ENCODE peak calls at places on chromosomes 11 and 22, in seven cellular contexts. M is A549, N is adrenal gland, I is heart left ventricle, J is GM12891, O is NB4, D is testis. K is an unnamed sample.

GRCh38 chr11:2943711-2944118 is 14.5 kb upstream of the PHLDA2 start:
- DNase-seq in M (no peak), N (no peak), I (no peak), J (no peak), O (no peak), D (no peak), K (no peak)

GRCh38 chr11:37984991-37985390 is 1387.0 kb upstream of the RAG2 start:
- DNase-seq in M (no peak), N (no peak), I (no peak), J (no peak), O (no peak), D (no peak), K (no peak)

GRCh38 chr11:103842795-103843194 is 193.6 kb upstream of the DDI1 start:
- DNase-seq in M (no peak), N (no peak), I (no peak), J (no peak), O (no peak), D (no peak), K (no peak)

GRCh38 chr11:1755344-1756023 is 5.1 kb upstream of the IFITM10 start:
- DNase-seq in M (no peak), N (no peak), I (peak), J (no peak), O (no peak), D (no peak), K (no peak)

GRCh38 chr11:7889985-7890384 is 41.1 kb downstream of the OR10A6 start:
- DNase-seq in M (no peak), N (no peak), I (no peak), J (no peak), O (no peak), D (no peak), K (no peak)

GRCh38 chr11:123569387-123569786 is 85.0 kb downstream of the SCN3B start:
- DNase-seq in M (no peak), N (no peak), I (no peak), J (no peak), O (no peak), D (no peak), K (no peak)

GRCh38 chr11:64875369-64876225 is 2.8 kb downstream of the EHD1 start:
- DNase-seq in M (no peak), N (no peak), I (no peak), J (no peak), O (peak), D (no peak), K (no peak)

GRCh38 chr11:116730568-116730967 is 42.2 kb downstream of the BUD13 start:
- DNase-seq in M (no peak), N (no peak), I (no peak), J (no peak), O (no peak), D (no peak), K (no peak)

GRCh38 chr11:32312206-32312817 is 123.0 kb downstream of the WT1 start:
- DNase-seq in M (peak), N (no peak), I (no peak), J (no peak), O (no peak), D (no peak), K (no peak)

DNA sequence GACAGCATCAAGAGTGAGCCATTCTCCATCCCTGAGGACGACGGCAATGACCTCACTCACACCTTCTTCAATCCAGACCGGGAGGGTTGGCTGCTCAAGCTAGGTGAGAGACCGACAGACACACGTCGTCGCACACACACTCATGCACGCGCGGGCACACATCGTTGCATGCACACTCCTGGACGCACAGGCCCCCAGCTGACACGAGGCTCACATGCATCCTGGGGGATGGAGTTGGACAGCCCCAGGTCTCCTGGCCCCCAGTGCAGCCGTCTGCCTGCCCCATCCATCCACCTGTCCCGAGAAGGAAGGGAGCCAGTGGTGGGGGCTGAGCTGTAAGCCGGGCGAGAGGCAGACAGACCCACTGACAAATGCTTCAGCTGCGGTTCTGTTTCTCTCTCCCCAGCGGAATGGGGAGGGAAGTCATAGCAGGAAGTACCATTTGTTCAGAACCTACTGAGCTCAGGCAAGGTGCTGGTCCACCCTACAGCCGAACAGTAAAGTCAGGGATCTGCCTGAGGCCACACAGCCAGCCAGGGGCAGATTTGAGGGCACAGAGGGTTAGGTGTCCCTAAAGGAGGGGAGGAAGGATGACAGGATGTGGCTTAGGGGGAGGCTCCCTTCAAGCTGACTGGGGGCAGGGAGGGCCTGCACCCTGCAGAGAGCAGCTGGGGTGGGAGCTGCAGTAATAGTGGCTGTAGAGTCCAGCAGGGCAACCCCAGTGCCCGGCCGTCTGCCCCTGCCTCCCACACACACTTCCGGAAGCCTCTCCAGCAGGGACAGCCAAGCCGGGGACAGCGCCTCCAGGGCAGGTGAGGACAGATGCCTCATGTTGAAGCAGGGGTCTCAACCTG is 27.1 kb downstream of the CYTH4 start:
- DNase-seq in M (no peak), N (no peak), I (peak), J (peak), O (peak), D (no peak), K (peak)
- TF ChIP-seq POLR2A in M (no peak), N (no peak), I (no peak), J (no peak), O (no peak), D (no peak), K (no peak)

GRCh38 chr11:59967677-59968394 is 4.0 kb downstream of the OOSP4A start:
- DNase-seq in M (no peak), N (no peak), I (no peak), J (no peak), O (no peak), D (no peak), K (no peak)

GRCh38 chr11:59965424-59965823 is 1.6 kb downstream of the OOSP4A start:
- DNase-seq in M (no peak), N (no peak), I (no peak), J (no peak), O (no peak), D (no peak), K (no peak)

GRCh38 chr11:59960502-59961381 is 3.1 kb upstream of the OOSP4A start:
- DNase-seq in M (no peak), N (no peak), I (no peak), J (no peak), O (peak), D (no peak), K (no peak)

GRCh38 chr11:59962103-59962474 is 1.7 kb upstream of the OOSP4A start:
- DNase-seq in M (no peak), N (no peak), I (no peak), J (no peak), O (no peak), D (no peak), K (no peak)

DNA sequence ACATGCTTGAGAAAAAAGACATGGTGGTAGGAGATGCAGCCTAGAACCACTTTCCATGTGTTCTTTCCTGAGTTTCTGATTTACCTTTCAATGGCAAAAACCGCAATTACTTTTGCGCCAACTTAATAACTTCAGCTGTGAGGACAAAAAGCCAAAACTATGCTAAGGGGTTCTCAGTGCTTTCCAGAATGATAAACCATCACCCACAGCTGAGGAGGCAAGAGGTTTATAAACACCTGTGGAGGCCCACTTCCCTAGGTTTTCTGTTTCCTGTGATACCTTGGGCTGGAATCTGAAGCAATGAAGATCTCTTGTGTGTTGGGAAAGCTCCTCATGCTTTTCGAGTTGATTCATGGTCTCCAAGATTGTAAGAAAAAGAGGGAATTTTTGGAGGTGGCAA is at the start of gene OOSP4A:
- DNase-seq in M (no peak), N (no peak), I (no peak), J (no peak), O (no peak), D (no peak), K (no peak)
- TF ChIP-seq POLR2A in M (no peak), N (no peak), I (no peak), J (no peak), O (no peak), D (no peak), K (no peak)

GRCh38 chr22:47171441-47172221 is 409.2 kb downstream of the TBC1D22A start:
- DNase-seq in M (no peak), N (peak), I (peak), J (no peak), O (no peak), D (no peak), K (no peak)
- TF ChIP-seq POLR2A in M (no peak), N (no peak), I (no peak), J (no peak), O (no peak), D (no peak), K (no peak)

DNA sequence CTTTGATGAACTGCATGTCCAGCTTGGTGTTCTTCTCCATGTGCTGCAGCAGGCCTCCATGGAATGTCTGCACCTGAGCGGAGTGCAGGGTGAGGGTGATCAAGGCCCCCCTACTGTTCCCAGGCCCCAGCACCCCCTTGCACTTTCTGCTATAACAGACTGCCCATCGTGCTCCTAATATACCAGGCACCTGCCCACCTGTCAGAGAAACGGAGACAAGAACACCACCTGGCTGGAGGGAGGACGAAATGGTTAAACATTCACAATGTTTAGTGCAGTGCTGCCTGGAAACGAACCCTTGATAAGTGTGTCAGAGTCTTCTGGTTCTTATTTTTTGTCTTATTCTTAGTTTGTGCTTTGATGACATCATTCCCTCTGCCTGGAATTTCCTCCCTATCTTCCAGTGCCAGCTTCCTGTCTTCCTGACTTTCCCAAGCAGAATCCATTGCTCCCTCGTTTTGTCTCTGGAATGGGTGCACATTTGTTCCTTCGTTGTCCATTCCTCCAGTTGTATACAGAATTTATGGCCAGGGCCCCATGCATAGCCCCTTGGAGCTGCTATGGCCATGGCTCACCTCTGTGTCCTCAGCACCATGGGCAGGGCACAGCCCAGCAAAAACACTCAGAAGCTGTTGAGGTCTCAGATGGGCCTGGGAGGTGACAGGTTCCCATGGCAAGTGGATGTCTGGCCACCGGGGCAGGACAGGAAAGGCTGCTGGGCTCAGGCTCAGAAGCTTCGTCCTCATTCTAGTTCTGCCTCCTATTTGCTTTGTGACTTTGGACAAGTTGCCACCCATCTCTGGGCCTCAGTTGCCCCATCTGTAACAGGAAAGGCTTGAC is 11.9 kb downstream of the BAIAP2L2 start:
- DNase-seq in M (no peak), N (no peak), I (no peak), J (no peak), O (no peak), D (no peak), K (peak)
- TF ChIP-seq POLR2A in M (no peak), N (no peak), I (no peak), J (no peak), O (no peak), D (no peak), K (no peak)

DNA sequence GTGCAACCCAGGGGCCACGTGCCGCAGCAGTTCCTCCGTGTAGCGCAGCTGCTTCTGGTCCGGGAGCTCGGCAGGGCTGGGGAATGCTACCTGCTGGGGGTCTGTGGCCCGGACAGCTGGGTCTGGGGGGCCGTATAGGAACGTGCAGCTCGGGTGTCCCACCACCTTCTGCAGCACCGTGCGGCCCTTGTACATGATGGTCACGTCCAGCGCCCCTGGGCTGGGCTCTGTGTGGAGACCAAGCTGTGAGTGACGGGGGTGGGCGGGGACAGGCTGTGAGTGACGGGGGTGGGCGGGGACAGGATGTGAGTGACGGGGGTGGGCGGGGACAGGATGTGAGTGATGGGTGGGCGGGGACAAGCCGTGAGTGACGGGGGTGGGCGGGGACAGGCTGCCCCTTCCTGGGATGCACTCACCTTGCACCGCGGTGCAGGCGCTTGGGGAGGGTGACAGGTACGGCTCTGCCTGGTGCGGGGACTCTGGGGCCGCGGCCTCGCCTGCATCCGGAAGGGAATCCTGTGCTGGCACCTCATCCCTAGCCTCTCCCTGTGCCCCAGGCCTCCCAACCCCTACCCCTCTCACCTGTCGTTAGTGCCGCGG is 2.3 kb downstream of the IRF7 start:
- DNase-seq in M (peak), N (no peak), I (peak), J (peak), O (peak), D (peak), K (no peak)
- TF ChIP-seq POLR2A in M (no peak), N (no peak), I (no peak), J (peak), O (no peak), D (no peak), K (no peak)

GRCh38 chr11:47905358-47906059 is 57.4 kb upstream of the NUP160 start:
- DNase-seq in M (no peak), N (no peak), I (no peak), J (no peak), O (peak), D (no peak), K (no peak)
- TF ChIP-seq POLR2A in M (no peak), N (no peak), I (no peak), J (no peak), O (no peak), D (no peak), K (no peak)

GRCh38 chr11:66668653-66669430 is 8.8 kb downstream of the RBM4B start:
- DNase-seq in M (no peak), N (no peak), I (no peak), J (no peak), O (peak), D (no peak), K (no peak)

GRCh38 chr11:66674964-66675602 is 2.6 kb downstream of the RBM4B start:
- DNase-seq in M (no peak), N (no peak), I (no peak), J (no peak), O (no peak), D (no peak), K (no peak)

GRCh38 chr11:66665369-66665768 is 12.3 kb downstream of the RBM4B start:
- DNase-seq in M (no peak), N (no peak), I (no peak), J (no peak), O (no peak), D (no peak), K (no peak)

GRCh38 chr11:66676279-66676919 is 1.3 kb downstream of the RBM4B start:
- DNase-seq in M (no peak), N (no peak), I (no peak), J (no peak), O (peak), D (no peak), K (no peak)

DNA sequence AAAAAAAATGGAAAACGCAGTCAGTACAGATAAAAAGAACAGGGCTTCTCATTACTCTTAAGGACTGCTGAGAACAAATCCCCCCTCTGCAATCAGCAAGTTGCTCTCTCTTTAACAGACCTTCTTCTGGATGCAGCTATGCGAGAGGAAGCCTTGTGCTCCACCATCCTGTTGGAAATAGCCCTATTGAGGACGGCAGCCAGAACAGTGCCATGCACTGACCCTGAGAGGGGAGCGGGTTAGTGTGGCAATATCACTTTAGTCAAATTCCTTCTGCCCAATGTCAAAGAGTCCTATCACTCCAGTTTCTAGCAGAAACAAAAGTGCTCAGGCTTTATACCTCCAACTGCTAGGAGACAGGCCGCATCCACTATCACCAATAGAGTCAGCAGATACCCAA is 6.9 kb downstream of the RBM4B start:
- DNase-seq in M (no peak), N (no peak), I (no peak), J (no peak), O (no peak), D (no peak), K (no peak)
- TF ChIP-seq POLR2A in M (no peak), N (no peak), I (no peak), J (no peak), O (no peak), D (no peak), K (no peak)

DNA sequence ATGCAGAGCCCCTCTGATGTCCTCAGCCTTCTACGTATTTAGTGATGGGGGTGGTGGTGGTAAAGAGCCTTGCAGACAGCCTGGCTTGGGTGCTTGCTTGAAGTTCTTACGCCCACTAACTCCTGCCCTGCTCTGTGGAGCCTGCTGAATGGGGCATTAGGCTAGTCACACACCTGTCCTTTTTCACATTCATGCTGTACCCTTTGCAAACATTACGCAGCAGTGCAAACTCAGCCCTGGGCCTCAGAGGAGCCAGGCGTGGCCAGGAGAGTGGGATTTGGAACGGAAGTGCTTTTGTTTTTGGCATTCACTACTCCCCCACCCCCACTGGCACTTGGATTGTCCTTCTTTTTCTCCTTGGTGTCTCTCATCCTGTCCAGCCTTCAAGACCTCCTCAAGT is 26.5 kb downstream of the ZBTB16 start:
- DNase-seq in M (no peak), N (no peak), I (no peak), J (no peak), O (no peak), D (no peak), K (no peak)
- TF ChIP-seq POLR2A in M (no peak), N (no peak), I (no peak), J (no peak), O (no peak), D (no peak), K (no peak)

K was measured in H54.